ENCODE peak calls at places on chromosome 12, in four cellular contexts. H is AG04450, B is psoas muscle, V is keratinocyte. Q is an unnamed sample.

GRCh38 chr12:66352197-66352596 is 49.9 kb downstream of the HELB start:
- DNase-seq in V (no peak), H (no peak), B (no peak), Q (no peak)

GRCh38 chr12:83823386-83824045 is 1089.1 kb downstream of the SLC6A15 start:
- DNase-seq in H (no peak), B (no peak), V (no peak), Q (no peak)

GRCh38 chr12:122312926-122313325 is 46.6 kb upstream of the VPS33A start:
- DNase-seq in B (peak), H (no peak), V (no peak), Q (no peak)

GRCh38 chr12:57236925-57237652 is 7.6 kb downstream of the SHMT2 start:
- DNase-seq in V (no peak), H (no peak), B (peak), Q (no peak)

GRCh38 chr12:54762390-54762789 is 91.9 kb upstream of the MUCL1 start:
- DNase-seq in V (no peak), H (no peak), B (no peak), Q (no peak)

GRCh38 chr12:124738636-124739467 is 124.8 kb downstream of the SCARB1 start:
- DNase-seq in H (peak), V (no peak), B (no peak), Q (peak)

GRCh38 chr12:1330475-1330827 is 263.9 kb downstream of the FBXL14 start:
- DNase-seq in V (no peak), B (no peak), H (no peak), Q (no peak)

GRCh38 chr12:9961106-9961505 is 10.1 kb upstream of the CLEC12A start:
- DNase-seq in V (no peak), H (no peak), B (no peak), Q (no peak)

GRCh38 chr12:27732281-27732680 is 21.6 kb downstream of the MRPS35 start:
- DNase-seq in B (no peak), H (no peak), V (no peak), Q (no peak)

GRCh38 chr12:58745348-58746125 is 174.8 kb downstream of the LRIG3 start:
- DNase-seq in B (no peak), H (no peak), V (no peak), Q (peak)

GRCh38 chr12:56315256-56315625 is 547 bp downstream of the CNPY2 start:
- DNase-seq in V (no peak), H (no peak), B (no peak), Q (no peak)

GRCh38 chr12:98754095-98754494 is 109.0 kb downstream of the APAF1 start:
- DNase-seq in B (no peak), H (peak), V (no peak), Q (peak)

GRCh38 chr12:58529897-58530296 is 390.4 kb downstream of the LRIG3 start:
- DNase-seq in V (peak), H (peak), B (no peak), Q (peak)

GRCh38 chr12:105444050-105444808 is 113.7 kb downstream of the C12orf75 start:
- DNase-seq in V (no peak), H (no peak), B (no peak), Q (no peak)

GRCh38 chr12:90305379-90305778 is 596.7 kb upstream of the ATP2B1 start:
- DNase-seq in H (no peak), B (no peak), V (no peak), Q (no peak)

GRCh38 chr12:107200394-107200793 is 107.0 kb upstream of the CRY1 start:
- DNase-seq in B (no peak), H (peak), V (peak), Q (peak)

GRCh38 chr12:103880299-103881142 is 39.5 kb upstream of the NT5DC3 start:
- DNase-seq in H (no peak), B (no peak), V (peak), Q (no peak)

GRCh38 chr12:125142601-125143000 is 77.4 kb downstream of the AACS start:
- DNase-seq in B (no peak), H (no peak), V (no peak), Q (no peak)

GRCh38 chr12:113075137-113075683 is 18.7 kb downstream of the DTX1 start:
- DNase-seq in H (no peak), B (peak), V (no peak), Q (no peak)

GRCh38 chr12:51951199-51951842 is at the start of gene ACVR1B:
- DNase-seq in H (peak), V (no peak), B (peak), Q (peak)

GRCh38 chr12:15590180-15590826 is 198.9 kb downstream of the EPS8 start:
- DNase-seq in B (peak), V (no peak), H (peak), Q (peak)

GRCh38 chr12:14664434-14665023 is 31.9 kb downstream of the GUCY2C start:
- DNase-seq in V (no peak), H (no peak), B (no peak), Q (no peak)

GRCh38 chr12:198708-199107 is 15.2 kb downstream of the SLC6A12 start:
- DNase-seq in H (no peak), V (no peak), B (peak), Q (no peak)

GRCh38 chr12:125262866-125263265 is 197.6 kb downstream of the AACS start:
- DNase-seq in H (no peak), B (no peak), V (no peak), Q (no peak)

GRCh38 chr12:92034858-92035401 is 110.7 kb downstream of the BTG1 start:
- DNase-seq in B (peak), V (peak), H (peak), Q (peak)

GRCh38 chr12:113136128-113136989 is 798 bp upstream of the RASAL1 start:
- DNase-seq in B (no peak), H (no peak), V (no peak), Q (no peak)

GRCh38 chr12:14167005-14167628 is 185.7 kb upstream of the GRIN2B start:
- DNase-seq in V (no peak), B (no peak), H (peak), Q (no peak)

GRCh38 chr12:77893918-77894317 is 63.2 kb downstream of the NAV3 start:
- DNase-seq in H (no peak), V (no peak), B (no peak), Q (no peak)

GRCh38 chr12:123572391-123572790 is 12.0 kb upstream of the TMED2 start:
- DNase-seq in V (no peak), H (no peak), B (no peak), Q (no peak)

GRCh38 chr12:87323369-87323768 is 705.8 kb downstream of the C12orf50 start:
- DNase-seq in V (no peak), B (no peak), H (peak), Q (no peak)

GRCh38 chr12:32651151-32651955 is 27.7 kb upstream of the DNM1L start:
- DNase-seq in H (no peak), V (no peak), B (no peak), Q (no peak)

GRCh38 chr12:130498589-130499385 is 161.1 kb downstream of the PIWIL1 start:
- DNase-seq in H (no peak), B (no peak), V (no peak), Q (peak)

GRCh38 chr12:95205685-95206084 is 11.6 kb downstream of the FGD6 start:
- DNase-seq in V (no peak), B (no peak), H (peak), Q (peak)

GRCh38 chr12:95202691-95203476 is 14.4 kb downstream of the FGD6 start:
- DNase-seq in B (no peak), V (no peak), H (no peak), Q (no peak)

GRCh38 chr12:95205016-95205415 is 12.3 kb downstream of the FGD6 start:
- DNase-seq in B (no peak), V (no peak), H (no peak), Q (no peak)

GRCh38 chr12:95204141-95204866 is 13.0 kb downstream of the FGD6 start:
- DNase-seq in H (peak), V (peak), B (no peak), Q (peak)

DNA sequence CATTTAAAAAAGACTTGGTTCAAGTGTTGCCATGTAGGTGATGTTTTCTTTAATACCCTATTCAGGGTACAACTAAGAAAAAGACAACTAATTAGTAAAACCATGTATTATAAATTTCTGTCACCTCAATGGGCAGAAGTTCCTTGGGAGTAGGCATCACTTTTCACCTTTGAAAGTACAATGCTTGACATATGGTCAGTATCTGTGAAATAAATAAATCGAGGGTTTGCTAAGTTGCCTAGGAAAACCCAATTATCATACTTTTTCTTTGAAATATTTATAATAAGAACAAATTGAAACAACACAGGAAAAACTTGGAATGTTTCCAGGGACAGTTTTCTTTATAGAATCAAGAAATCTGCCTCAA is 13.8 kb downstream of the FGD6 start:
- DNase-seq in B (no peak), V (no peak), H (no peak), Q (no peak)
- H3K4me3 ChIP-seq in B (no peak), V (peak), H (no peak), Q (no peak)

GRCh38 chr12:93366427-93366826 is 11.3 kb upstream of the NUDT4 start:
- DNase-seq in H (no peak), V (no peak), B (no peak), Q (no peak)

GRCh38 chr12:93369505-93369904 is 8.2 kb upstream of the NUDT4 start:
- DNase-seq in H (no peak), V (no peak), B (no peak), Q (no peak)

GRCh38 chr12:93365616-93366015 is 12.1 kb upstream of the NUDT4 start:
- DNase-seq in B (no peak), H (no peak), V (no peak), Q (no peak)

GRCh38 chr12:93370947-93371346 is 6.8 kb upstream of the NUDT4 start:
- DNase-seq in V (no peak), H (no peak), B (no peak), Q (no peak)

GRCh38 chr12:93368766-93369165 is 9.0 kb upstream of the NUDT4 start:
- DNase-seq in B (no peak), V (no peak), H (no peak), Q (no peak)
- H3K4me3 ChIP-seq in B (no peak), V (no peak), H (no peak), Q (no peak)

GRCh38 chr12:110249716-110250225 is 31.3 kb upstream of the ATP2A2 start:
- DNase-seq in H (no peak), V (no peak), B (peak), Q (no peak)

GRCh38 chr12:110254971-110255540 is 26.0 kb upstream of the ATP2A2 start:
- DNase-seq in H (no peak), B (no peak), V (no peak), Q (no peak)

GRCh38 chr12:110251381-110251780 is 29.7 kb upstream of the ATP2A2 start:
- DNase-seq in H (no peak), V (no peak), B (no peak), Q (no peak)

GRCh38 chr12:110253176-110253575 is 27.9 kb upstream of the ATP2A2 start:
- DNase-seq in B (peak), V (no peak), H (no peak), Q (no peak)

DNA sequence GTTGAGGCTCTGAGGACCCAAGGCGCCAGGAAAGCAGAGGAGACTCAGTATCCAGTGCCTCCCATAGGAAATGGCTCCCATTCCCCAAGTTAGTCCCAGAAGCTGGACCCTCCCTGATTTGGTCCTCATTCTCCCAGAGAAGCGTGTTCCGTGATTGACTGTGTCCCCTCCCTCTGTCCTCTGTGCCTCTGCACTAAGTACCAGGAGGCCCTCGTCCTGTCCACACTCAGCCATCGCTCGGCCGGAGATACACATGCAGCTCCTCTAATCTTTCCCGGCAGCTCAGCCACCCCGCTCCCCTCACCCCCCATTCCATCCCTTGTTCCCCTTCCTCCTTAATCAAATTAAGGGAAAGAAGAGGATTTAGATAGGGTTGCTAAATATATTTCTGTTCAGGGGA is 28.3 kb upstream of the ATP2A2 start:
- DNase-seq in B (no peak), V (no peak), H (no peak), Q (no peak)
- H3K4me3 ChIP-seq in B (no peak), V (no peak), H (no peak), Q (no peak)

DNA sequence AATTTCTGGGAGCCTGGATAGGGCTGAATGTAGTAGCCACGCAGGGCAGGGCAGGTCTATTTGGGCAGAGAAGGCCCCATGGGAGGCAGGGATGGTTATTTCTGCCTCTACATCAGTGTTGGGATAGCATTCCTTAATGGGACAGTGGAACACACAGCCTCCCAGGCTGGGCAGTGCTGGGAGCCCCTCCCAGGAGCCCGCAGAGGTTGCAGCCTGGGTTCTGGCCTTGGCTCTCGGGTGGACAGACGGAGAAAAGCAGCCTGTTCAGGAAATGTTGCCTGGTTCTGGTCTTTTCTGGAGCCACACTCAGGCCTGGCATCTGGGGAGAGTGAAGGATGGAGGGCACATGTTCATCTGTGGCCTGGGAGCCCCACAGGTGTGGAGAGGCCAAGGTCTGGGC is 479 bp upstream of the NOS1 start:
- DNase-seq in B (no peak), V (no peak), H (no peak), Q (no peak)
- H3K4me3 ChIP-seq in B (no peak), V (peak), H (no peak), Q (no peak)

DNA sequence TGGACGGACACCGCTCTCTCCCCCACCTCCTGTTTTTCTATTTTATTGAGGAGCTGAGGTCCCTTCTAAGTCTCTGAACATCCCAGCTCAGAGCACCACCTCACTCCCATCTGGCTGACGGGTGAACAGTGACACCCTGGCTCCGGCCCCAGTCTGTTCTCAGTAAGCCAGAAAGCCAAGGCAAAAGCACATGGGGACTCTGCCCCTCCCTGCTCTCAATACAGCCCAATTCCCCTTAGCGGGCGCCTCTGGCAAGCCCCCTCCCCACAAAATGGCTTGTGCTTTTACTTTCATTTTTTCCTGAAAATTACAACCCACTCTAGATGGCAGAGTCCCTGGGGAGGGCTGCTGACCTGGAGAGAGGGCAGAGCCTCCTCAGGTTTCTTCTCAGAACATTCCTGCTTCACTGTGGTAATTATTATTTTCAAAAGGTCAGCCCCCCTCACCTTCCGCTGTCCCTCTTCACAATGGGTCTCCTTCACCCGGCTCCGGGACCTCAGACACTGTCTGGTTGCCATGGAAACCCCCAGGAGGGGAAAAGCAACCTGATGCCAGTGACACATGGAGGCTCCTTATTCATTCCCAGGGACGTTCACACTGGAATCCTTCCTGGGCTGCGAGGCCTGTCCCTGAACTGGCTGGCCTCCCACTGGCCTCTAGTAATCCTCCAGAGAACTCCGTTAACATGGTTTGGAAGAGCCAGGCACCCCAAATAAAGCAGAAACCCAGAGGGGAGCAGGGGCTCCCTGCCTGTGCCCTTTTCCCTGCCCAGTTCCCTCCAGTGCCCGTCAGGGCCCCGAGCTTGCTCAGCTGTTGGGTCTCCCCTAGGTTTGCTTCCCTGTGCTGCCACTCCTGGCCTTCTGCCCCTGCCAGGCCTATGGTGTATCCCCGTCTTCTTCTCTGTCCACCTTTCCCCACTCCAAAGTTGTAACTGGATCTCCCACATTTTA is 15.9 kb downstream of the COL2A1 start:
- DNase-seq in H (no peak), B (no peak), V (no peak), Q (no peak)
- H3K4me3 ChIP-seq in H (peak), B (peak), V (no peak), Q (no peak)

GRCh38 chr12:80707126-80707829 is at the start of gene MYF6:
- DNase-seq in H (no peak), B (peak), V (no peak), Q (no peak)

GRCh38 chr12:80709811-80710726 is 2.6 kb downstream of the MYF6 start:
- DNase-seq in V (no peak), B (peak), H (no peak), Q (no peak)

GRCh38 chr12:80710727-80711066 is 3.3 kb downstream of the MYF6 start:
- DNase-seq in V (no peak), B (no peak), H (no peak), Q (no peak)

GRCh38 chr12:80708535-80709328 is 1.3 kb downstream of the MYF6 start:
- DNase-seq in V (no peak), B (peak), H (no peak), Q (no peak)

DNA sequence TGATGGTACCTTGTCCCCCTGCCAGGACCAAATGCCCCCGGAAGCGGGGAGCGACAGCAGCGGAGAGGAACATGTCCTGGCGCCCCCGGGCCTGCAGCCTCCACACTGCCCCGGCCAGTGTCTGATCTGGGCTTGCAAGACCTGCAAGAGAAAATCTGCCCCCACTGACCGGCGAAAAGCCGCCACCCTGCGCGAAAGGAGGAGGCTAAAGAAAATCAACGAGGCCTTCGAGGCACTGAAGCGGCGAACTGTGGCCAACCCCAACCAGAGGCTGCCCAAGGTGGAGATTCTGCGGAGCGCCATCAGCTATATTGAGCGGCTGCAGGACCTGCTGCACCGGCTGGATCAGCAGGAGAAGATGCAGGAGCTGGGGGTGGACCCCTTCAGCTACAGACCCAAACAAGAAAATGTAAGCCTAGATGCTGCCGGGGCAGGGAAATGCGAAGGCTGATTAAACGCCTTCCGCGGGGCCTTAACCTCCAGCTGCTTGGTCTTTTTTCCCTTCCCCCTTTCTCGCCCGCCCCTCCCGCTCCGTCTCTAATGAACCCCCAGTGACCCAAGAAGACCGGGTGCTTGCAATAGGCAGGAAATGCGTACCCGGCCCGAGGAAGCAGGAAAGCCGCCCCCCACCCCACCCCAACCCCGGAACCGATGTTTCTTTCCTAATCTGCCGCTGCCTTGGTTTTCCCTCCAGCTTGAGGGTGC is 548 bp downstream of the MYF6 start:
- DNase-seq in V (no peak), H (no peak), B (peak), Q (no peak)
- H3K4me3 ChIP-seq in V (no peak), H (no peak), B (peak), Q (no peak)

DNA sequence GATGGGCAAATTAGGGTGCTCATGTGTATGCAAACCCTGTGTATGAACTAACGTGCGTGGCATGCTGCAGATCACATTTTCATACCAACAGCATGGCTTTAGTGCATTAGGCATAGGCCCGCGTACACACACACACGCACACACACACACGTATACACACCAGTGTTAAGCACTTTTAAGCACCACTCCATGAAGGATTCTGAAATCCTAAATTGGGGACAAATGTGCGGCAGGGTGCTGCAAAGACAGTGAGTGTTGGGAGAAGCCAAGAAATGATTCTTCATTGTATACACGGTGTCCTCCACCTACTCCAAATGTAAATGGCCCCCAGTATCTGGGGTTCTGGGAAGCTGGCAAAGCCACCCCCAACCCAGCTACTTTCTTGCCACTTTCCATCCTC is 99.7 kb upstream of the MAP1LC3B2 start:
- DNase-seq in V (no peak), B (no peak), H (no peak), Q (no peak)
- H3K4me3 ChIP-seq in V (no peak), B (no peak), H (no peak), Q (no peak)